ENCODE peak calls at places on chromosomes 2 and 18, in six cellular contexts. D, R, H, F, W and A are unnamed samples.

GRCh38 chr2:177714704-177715103 is 322.1 kb downstream of the AGPS start:
- ATAC-seq in D (peak), R (no peak), H (no peak), F (no peak), W (no peak), A (no peak)

GRCh38 chr2:226306969-226307368 is 492.7 kb downstream of the IRS1 start:
- ATAC-seq in D (no peak), R (no peak), H (no peak), F (no peak), W (no peak), A (no peak)

GRCh38 chr18:11981633-11982366 is 493 bp downstream of the IMPA2 start:
- ATAC-seq in D (peak), R (peak), H (peak), F (peak), W (peak), A (peak)

GRCh38 chr2:705971-706511 is 28.8 kb upstream of the TMEM18 start:
- ATAC-seq in D (no peak), R (no peak), H (peak), F (no peak), W (no peak), A (no peak)

GRCh38 chr2:47534179-47534919 is 131.4 kb downstream of the MSH2 start:
- ATAC-seq in D (peak), R (no peak), H (no peak), F (peak), W (peak), A (no peak)

GRCh38 chr18:21602302-21602592 is 1.7 kb upstream of the ESCO1 start:
- ATAC-seq in D (no peak), R (no peak), H (no peak), F (no peak), W (no peak), A (no peak)

GRCh38 chr2:232488097-232488711 is 570 bp upstream of the ECEL1 start:
- ATAC-seq in D (peak), R (no peak), H (no peak), F (no peak), W (no peak), A (no peak)

GRCh38 chr2:182761903-182762302 is 45.8 kb downstream of the DNAJC10 start:
- ATAC-seq in D (no peak), R (no peak), H (no peak), F (peak), W (no peak), A (peak)

DNA sequence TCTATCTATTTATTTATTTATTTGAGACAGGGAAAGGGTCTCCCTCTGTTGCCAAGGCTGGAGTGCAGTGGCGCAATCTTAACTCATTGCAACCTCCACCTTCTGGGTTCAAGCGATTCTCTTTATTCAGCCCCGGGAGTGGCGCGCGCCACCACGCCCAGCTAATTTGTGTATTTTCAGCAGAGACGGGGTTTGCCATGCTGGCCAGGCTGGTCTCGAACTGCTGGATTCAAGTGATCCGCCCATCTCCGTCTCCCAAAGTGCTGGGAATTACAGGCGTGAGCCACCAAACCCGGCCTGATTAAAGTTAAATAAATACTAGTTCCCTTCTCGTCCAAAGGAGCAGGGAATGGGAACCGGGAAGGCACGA is 4.2 kb upstream of the CTDSP1 start:
- ATAC-seq in D (no peak), R (no peak), H (no peak), F (no peak), W (no peak), A (no peak)
- H3K27ac ChIP-seq in D (no peak), R (peak), H (peak), F (peak), W (peak), A (peak)

DNA sequence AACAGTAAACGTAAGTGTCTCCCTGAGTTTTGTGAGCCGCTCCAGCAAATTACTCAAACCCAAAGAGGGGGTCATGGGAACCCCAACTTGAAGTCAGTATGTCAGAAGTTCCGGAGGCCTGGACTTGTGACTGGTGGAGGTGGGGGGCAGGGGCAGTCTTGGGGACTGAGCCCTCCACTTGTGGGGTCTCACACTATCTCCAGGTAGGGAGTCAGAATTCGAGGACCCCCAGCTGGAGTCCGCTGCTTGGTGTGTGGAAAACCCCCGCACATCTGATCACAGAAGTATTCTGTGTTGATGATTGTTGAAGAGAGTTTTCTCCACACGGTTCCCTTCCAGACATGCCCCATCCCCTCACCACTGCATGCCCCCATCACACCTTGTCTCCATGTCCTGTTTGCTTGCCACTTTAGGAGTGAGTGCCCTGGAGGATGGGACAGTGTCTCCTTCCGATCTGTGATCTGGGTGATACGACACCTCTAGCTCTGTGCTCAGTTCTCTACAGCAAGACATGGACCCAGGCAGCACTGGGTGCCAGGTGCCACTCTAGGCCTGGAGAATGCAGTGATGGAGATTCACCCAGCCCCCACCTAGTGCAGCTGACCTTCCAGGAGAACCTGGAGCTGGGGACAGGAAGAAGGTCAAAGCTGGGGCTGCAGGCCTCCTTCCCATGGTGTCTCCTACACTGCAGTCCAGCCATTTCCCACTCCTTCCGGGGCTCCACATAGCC is 85.6 kb downstream of the TFCP2L1 start:
- ATAC-seq in D (no peak), R (no peak), H (no peak), F (no peak), W (no peak), A (no peak)
- TF ChIP-seq CTCF in D (no peak), R (no peak), H (no peak), F (no peak), W (no peak), A (no peak)

GRCh38 chr2:66428986-66429612 is 5.8 kb upstream of the MEIS1 start:
- ATAC-seq in D (no peak), R (no peak), H (no peak), F (peak), W (no peak), A (no peak)
- H3K27ac ChIP-seq in D (no peak), R (no peak), H (no peak), F (no peak), W (no peak), A (peak)

GRCh38 chr2:238288650-238289573 is 502 bp upstream of the PER2 start:
- ATAC-seq in D (peak), R (peak), H (peak), F (peak), W (peak), A (peak)
- TF ChIP-seq CTCF in D (peak), R (no peak), H (peak), F (no peak), W (peak), A (peak)

GRCh38 chr2:133773862-133774674 is 205.8 kb upstream of the NCKAP5 start:
- ATAC-seq in D (no peak), R (no peak), H (no peak), F (no peak), W (no peak), A (peak)

GRCh38 chr2:133776936-133777587 is 208.8 kb upstream of the NCKAP5 start:
- ATAC-seq in D (no peak), R (no peak), H (no peak), F (no peak), W (no peak), A (no peak)

GRCh38 chr2:133777607-133778006 is 209.3 kb upstream of the NCKAP5 start:
- ATAC-seq in D (no peak), R (no peak), H (peak), F (peak), W (peak), A (no peak)

GRCh38 chr2:133769036-133769435 is 200.8 kb upstream of the NCKAP5 start:
- ATAC-seq in D (no peak), R (no peak), H (no peak), F (no peak), W (no peak), A (no peak)

GRCh38 chr2:133774675-133775005 is 206.4 kb upstream of the NCKAP5 start:
- ATAC-seq in D (no peak), R (no peak), H (no peak), F (no peak), W (no peak), A (peak)
- H3K27ac ChIP-seq in D (no peak), R (no peak), H (no peak), F (no peak), W (no peak), A (peak)

DNA sequence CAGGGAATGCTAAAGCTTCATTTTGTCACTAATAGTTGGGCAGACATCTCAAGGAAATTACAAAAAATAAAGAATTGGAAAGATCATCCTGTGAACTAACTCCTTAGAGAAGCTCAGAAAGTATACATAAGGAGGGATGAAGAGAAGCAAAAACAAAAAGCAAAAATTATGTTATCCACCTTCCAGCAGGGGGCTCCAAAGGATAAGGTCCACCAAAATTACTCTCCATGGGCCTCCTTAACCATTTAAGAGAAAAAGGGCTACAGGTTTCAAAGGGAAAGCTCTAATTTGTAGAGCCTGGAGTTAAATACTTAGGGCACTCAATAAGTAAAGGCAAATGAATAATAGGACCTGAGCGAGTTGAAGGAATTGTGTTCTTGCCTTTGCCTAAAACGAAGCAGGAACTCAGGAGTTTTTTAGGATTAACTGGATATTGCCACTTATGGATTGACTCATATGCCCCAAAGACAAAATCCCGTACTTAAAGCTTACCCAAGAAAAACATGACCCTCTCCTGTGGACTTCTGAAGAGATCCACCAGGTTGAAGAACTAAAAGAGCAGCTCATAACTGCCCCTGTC is 1167.9 kb downstream of the DSC3 start:
- ATAC-seq in D (peak), R (no peak), H (no peak), F (peak), W (no peak), A (no peak)
- TF ChIP-seq CTCF in D (peak), R (peak), H (peak), F (no peak), W (peak), A (peak)

GRCh38 chr18:35089382-35089781 is 48.2 kb downstream of the MAPRE2 start:
- ATAC-seq in D (no peak), R (no peak), H (no peak), F (no peak), W (no peak), A (no peak)

GRCh38 chr18:35091841-35092240 is 50.6 kb downstream of the MAPRE2 start:
- ATAC-seq in D (no peak), R (no peak), H (no peak), F (no peak), W (no peak), A (no peak)

GRCh38 chr18:35088931-35089330 is 47.7 kb downstream of the MAPRE2 start:
- ATAC-seq in D (no peak), R (no peak), H (no peak), F (no peak), W (no peak), A (no peak)

GRCh38 chr18:35087726-35088125 is 46.5 kb downstream of the MAPRE2 start:
- ATAC-seq in D (no peak), R (no peak), H (no peak), F (no peak), W (no peak), A (no peak)

DNA sequence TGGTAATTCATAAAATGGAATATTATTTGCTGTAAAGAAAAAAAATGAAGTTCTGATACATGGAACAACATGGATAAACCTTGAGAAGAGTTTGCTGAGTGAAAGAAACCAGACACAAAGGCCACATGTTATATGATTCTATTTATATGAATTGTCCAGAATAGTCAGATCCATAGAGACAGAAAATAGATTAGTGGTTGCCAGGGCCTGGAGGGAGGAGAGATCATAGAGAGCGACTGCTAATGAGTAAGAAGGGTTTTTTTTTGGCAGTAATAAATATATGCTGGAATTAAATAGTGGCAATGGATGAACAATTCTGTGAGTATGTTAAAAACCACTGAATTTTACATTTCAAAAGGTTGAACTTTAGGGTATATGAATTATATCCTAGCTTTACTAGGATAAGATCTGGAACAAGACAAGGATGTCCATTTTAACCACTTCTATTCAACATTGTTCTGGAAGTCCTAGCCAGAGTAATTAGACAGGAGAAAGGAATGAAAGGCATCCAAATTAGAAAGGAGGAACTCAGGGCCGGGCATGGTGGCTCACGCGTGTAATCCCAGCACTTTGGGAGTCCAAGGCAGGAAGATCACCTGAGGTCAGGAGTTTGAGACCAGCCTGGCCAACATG is 48.8 kb downstream of the MAPRE2 start:
- ATAC-seq in D (no peak), R (no peak), H (no peak), F (no peak), W (no peak), A (no peak)
- H3K27ac ChIP-seq in D (no peak), R (no peak), H (no peak), F (no peak), W (no peak), A (no peak)

DNA sequence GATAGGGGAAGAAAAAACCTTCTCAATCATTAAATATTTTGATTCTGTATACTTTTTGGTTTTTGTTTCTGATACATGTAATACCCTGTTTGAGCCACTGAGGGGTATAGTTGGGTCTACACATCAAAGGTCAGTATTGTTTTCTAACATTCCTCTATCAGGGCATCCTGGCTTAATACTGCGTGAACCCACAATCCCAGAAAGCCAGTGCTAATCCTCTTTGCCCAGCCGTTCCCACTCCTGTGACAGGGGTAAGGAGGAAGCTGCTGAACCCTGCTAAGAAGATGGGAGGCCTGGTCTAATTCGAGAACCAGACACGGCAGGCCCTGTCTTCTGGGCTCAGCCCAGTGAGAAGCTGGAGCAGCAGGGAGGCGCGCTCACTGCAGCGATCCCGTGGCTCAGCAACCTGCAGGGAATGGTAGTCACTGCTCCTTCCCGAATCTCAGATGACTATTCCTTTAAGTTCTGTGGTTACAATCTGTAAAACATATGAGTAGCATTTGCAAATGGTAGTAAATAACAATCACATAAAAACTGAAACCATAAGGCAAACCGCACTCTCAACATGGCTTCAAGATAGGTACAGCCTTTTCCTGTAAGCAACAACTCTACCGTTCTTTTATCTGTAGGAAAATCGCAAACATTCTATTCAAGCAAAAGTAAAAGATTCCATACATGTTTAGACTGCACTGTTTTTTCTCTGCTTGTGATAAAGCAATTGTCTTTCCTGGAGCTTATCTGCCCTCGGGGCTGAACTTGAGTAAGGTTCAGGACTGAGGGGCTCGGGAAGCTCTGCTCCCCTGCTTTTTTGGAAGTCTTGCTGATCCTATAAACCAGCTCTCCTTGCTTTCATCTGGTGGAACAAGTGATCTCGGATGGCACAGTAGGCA is 87.0 kb downstream of the EPB41L3 start:
- ATAC-seq in D (peak), R (no peak), H (peak), F (peak), W (peak), A (peak)
- TF ChIP-seq CTCF in D (peak), R (no peak), H (no peak), F (no peak), W (no peak), A (peak)

DNA sequence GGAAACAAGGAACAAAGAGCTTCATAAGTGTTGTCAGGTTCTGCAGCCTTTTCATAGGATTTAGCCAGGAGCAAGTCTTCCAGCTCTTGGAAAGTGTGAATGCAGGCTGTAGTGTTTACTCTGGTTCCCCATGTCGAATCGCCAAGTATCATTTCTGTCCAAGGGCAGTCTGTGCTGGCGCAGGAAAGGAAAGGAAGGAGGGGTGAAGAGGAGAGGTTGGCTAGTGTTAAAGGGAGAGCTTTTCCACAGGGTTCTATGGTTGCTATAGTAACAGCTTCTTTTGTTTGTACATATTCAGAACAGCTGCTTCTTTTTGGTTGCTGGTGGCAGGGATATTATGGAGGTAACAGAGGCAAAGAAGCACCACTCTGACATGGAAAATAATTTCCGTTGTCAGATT is 69.9 kb downstream of the KCNH7 start:
- ATAC-seq in D (peak), R (peak), H (no peak), F (peak), W (peak), A (no peak)
- H3K27ac ChIP-seq in D (no peak), R (no peak), H (no peak), F (no peak), W (no peak), A (no peak)

GRCh38 chr2:162403884-162404283 is 60.0 kb downstream of the GCA start:
- ATAC-seq in D (no peak), R (peak), H (no peak), F (no peak), W (peak), A (no peak)
- TF ChIP-seq CTCF in D (no peak), R (no peak), H (no peak), F (no peak), W (no peak), A (no peak)